ENCODE peak calls at places on chromosomes 2 and 18, in ten cellular contexts. X, L, J, R, C, F, N, Y, K and W are unnamed samples.

GRCh38 chr2:68569604-68570003 is 73.8 kb upstream of the PROKR1 start:
- DNase-seq in X (no peak), L (no peak), J (peak; percentile 27), R (no peak), C (peak; percentile 47), F (no peak), N (peak; percentile 40), Y (peak; percentile 62), K (no peak), W (no peak)

GRCh38 chr2:60839126-60839813 is 42.1 kb upstream of the REL start:
- DNase-seq in X (no peak), L (no peak), J (no peak), R (peak; percentile 34), C (no peak), F (no peak), N (no peak), Y (no peak), K (no peak), W (no peak)

GRCh38 chr2:231241755-231242507 is 43.5 kb downstream of the ARMC9 start:
- DNase-seq in X (no peak), L (no peak), J (no peak), R (no peak), C (peak; percentile 23), F (no peak), N (no peak), Y (no peak), K (no peak), W (no peak)

GRCh38 chr18:78561757-78562445 is 417.7 kb upstream of the SALL3 start:
- DNase-seq in X (no peak), L (no peak), J (no peak), R (no peak), C (no peak), F (no peak), N (no peak), Y (peak; percentile 20), K (no peak), W (no peak)

GRCh38 chr2:226673314-226673723 is 126.3 kb downstream of the IRS1 start:
- DNase-seq in X (no peak), L (no peak), J (peak; percentile 81), R (no peak), C (peak; percentile 91), F (peak; percentile 42), N (peak; percentile 83), Y (peak; percentile 96), K (no peak), W (no peak)

GRCh38 chr18:55124078-55124477 is 164.8 kb upstream of the CCDC68 start:
- DNase-seq in X (no peak), L (no peak), J (no peak), R (no peak), C (peak; percentile 38), F (no peak), N (no peak), Y (peak; percentile 72), K (no peak), W (no peak)

GRCh38 chr2:143717053-143717452 is 587.8 kb downstream of the ARHGAP15 start:
- DNase-seq in X (no peak), L (no peak), J (no peak), R (no peak), C (peak; percentile 33), F (no peak), N (no peak), Y (peak; percentile 9), K (no peak), W (no peak)

GRCh38 chr2:216083464-216084279 is 2.0 kb downstream of the TMEM169 start:
- DNase-seq in X (no peak), L (no peak), J (peak; percentile 88), R (peak; percentile 50), C (peak; percentile 78), F (no peak), N (no peak), Y (peak; percentile 98), K (no peak), W (no peak)

GRCh38 chr2:233352141-233352842 is 2.0 kb upstream of the DGKD start:
- DNase-seq in X (no peak), L (no peak), J (no peak), R (no peak), C (no peak), F (no peak), N (no peak), Y (no peak), K (no peak), W (no peak)

GRCh38 chr2:233353101-233353768 is 1.1 kb upstream of the DGKD start:
- DNase-seq in X (no peak), L (no peak), J (no peak), R (no peak), C (no peak), F (no peak), N (no peak), Y (no peak), K (peak; percentile 25), W (no peak)

GRCh38 chr2:233354500-233354924 is 218 bp downstream of the DGKD start:
- DNase-seq in X (no peak), L (no peak), J (no peak), R (no peak), C (no peak), F (no peak), N (no peak), Y (no peak), K (no peak), W (no peak)

GRCh38 chr2:233354971-233355574 is 779 bp downstream of the DGKD start:
- DNase-seq in X (peak; percentile 80), L (peak; percentile 65), J (peak; percentile 30), R (no peak), C (no peak), F (no peak), N (peak; percentile 33), Y (peak; percentile 27), K (peak; percentile 35), W (no peak)

DNA sequence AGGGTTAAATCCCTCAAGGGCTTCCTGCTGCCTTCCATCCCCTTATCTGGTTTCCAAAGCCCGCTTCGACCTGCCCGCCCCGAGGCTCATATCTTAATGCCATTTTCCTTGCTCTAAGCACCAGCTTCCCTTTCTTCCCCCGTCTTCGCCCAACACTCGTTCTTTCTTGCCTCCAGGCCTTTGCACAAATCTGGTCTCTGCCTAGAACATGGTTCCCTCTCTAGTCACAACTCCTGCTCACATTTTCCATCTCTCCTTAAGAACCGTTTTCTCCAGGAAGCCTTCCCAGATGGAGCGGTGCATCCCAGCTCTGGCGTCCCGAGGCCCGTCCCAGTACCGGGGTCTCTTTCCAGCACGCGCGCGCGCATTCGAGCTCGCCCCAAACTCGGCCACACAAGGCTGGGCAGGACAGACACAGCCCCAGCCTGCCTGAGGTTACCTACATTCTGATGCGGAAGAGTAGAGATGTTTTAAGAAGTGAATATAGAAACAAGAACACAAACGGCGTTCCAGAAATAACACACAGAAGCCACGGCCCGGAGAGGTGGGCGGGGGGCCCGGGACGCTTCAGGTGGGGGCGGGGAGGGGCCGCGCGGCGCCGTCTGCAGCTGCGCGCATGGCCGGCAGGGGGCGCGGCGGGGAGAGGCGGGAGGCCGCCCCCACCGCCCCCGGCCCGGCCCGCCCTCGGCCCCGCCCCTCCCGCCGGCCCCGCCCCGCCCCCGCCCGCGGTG is at the start of gene DGKD:
- DNase-seq in X (no peak), L (no peak), J (peak; percentile 9), R (peak; percentile 71), C (peak; percentile 64), F (no peak), N (peak; percentile 58), Y (peak; percentile 23), K (peak; percentile 54), W (no peak)
- TF ChIP-seq CTCF in X (no peak), L (no peak), J (no peak), R (peak; percentile 39), C (peak; percentile 8), F (peak; percentile 9), N (peak; percentile 30), Y (no peak), K (peak; percentile 35), W (peak; percentile 80)

GRCh38 chr2:63052411-63053234 is 2.0 kb downstream of the OTX1 start:
- DNase-seq in X (peak; percentile 72), L (no peak), J (no peak), R (peak; percentile 33), C (no peak), F (no peak), N (no peak), Y (no peak), K (no peak), W (no peak)

GRCh38 chr2:63050186-63050915 is at the start of gene OTX1:
- DNase-seq in X (peak; percentile 93), L (no peak), J (peak; percentile 86), R (peak; percentile 90), C (no peak), F (no peak), N (peak; percentile 87), Y (peak; percentile 30), K (no peak), W (no peak)

GRCh38 chr2:63049291-63050185 is 1.1 kb upstream of the OTX1 start:
- DNase-seq in X (no peak), L (no peak), J (no peak), R (peak; percentile 52), C (no peak), F (no peak), N (peak; percentile 7), Y (no peak), K (no peak), W (no peak)

GRCh38 chr2:63051795-63052333 is 1.2 kb downstream of the OTX1 start:
- DNase-seq in X (peak; percentile 72), L (no peak), J (no peak), R (peak; percentile 35), C (no peak), F (no peak), N (no peak), Y (no peak), K (no peak), W (no peak)

DNA sequence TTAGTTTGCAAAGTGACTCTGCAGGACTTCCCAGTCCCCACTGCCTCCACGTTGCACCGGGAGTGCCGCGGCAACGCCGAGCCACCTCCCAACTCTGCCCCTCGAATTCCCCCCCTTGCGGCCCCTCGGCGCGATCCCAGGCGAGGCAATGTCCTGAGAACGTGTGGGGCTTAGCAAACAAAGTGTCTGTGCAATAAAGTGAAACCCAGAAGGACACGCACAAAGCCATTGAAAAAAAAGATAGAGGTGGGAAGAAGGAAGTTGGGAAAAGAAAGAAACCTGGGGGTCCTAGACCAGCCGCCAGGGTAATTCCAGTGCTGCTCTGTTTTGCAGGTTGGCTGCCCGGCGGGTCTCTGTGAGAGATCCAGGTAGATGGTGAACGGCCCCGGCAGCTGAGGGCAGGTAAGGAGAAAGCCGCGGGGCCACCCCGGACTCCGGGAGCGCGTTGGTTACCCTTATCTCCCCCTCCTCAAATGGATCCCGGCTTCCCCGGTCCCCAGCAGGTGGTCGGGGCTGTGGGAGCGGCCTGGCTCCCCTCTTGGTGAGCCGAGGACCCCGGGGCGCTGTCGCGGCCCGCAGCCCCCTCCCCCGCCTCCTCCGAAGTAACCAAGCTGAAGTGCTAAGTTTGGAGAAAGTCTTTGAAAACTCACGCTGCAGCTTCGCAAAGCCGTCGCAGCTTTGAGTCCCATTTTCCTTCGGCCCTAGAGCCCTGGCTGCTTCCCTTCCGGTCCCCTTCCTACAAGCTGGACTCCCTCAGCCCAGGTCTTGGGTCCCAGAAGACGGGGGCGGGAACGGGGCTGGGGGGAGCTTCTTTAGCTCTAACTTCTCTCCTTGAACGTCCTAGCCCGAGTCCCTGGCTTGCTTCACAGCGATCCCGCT is 525 bp downstream of the OTX1 start:
- DNase-seq in X (peak; percentile 81), L (no peak), J (peak; percentile 12), R (peak; percentile 75), C (no peak), F (no peak), N (peak; percentile 11), Y (no peak), K (no peak), W (no peak)
- H3K27me3 ChIP-seq in X (no peaks in the 10 kb centered on the region), L (peaks cover 11% of the 10 kb centered on the region), J (no peaks in the 10 kb centered on the region), R (peaks cover 64% of the 10 kb centered on the region), C (peaks cover 100% of the 10 kb centered on the region), F (peaks cover 89% of the 10 kb centered on the region), N (no peaks in the 10 kb centered on the region), Y (peaks cover 72% of the 10 kb centered on the region), K (peaks cover 100% of the 10 kb centered on the region), W (no peaks in the 10 kb centered on the region)

GRCh38 chr18:50636366-50637057 is 76.6 kb downstream of the MAPK4 start:
- DNase-seq in X (no peak), L (no peak), J (no peak), R (no peak), C (no peak), F (no peak), N (no peak), Y (no peak), K (no peak), W (no peak)

GRCh38 chr18:50631831-50632285 is 72.0 kb downstream of the MAPK4 start:
- DNase-seq in X (no peak), L (no peak), J (no peak), R (no peak), C (no peak), F (no peak), N (no peak), Y (no peak), K (no peak), W (no peak)

GRCh38 chr18:50630895-50631294 is 71.0 kb downstream of the MAPK4 start:
- DNase-seq in X (no peak), L (no peak), J (no peak), R (no peak), C (no peak), F (no peak), N (no peak), Y (no peak), K (no peak), W (no peak)

GRCh38 chr18:50633992-50634391 is 74.1 kb downstream of the MAPK4 start:
- DNase-seq in X (no peak), L (no peak), J (no peak), R (no peak), C (no peak), F (no peak), N (no peak), Y (no peak), K (no peak), W (no peak)

GRCh38 chr18:50632895-50633515 is 73.1 kb downstream of the MAPK4 start:
- DNase-seq in X (no peak), L (no peak), J (no peak), R (no peak), C (no peak), F (no peak), N (no peak), Y (no peak), K (no peak), W (no peak)
- H3K9me3 ChIP-seq in X (no peaks in the 10 kb centered on the region), L (no peaks in the 10 kb centered on the region), J (no peaks in the 10 kb centered on the region), R (no peaks in the 10 kb centered on the region), C (no peaks in the 10 kb centered on the region), F (no peaks in the 10 kb centered on the region), N (no peaks in the 10 kb centered on the region), Y (no peaks in the 10 kb centered on the region), K (no peaks in the 10 kb centered on the region), W (no peaks in the 10 kb centered on the region)

DNA sequence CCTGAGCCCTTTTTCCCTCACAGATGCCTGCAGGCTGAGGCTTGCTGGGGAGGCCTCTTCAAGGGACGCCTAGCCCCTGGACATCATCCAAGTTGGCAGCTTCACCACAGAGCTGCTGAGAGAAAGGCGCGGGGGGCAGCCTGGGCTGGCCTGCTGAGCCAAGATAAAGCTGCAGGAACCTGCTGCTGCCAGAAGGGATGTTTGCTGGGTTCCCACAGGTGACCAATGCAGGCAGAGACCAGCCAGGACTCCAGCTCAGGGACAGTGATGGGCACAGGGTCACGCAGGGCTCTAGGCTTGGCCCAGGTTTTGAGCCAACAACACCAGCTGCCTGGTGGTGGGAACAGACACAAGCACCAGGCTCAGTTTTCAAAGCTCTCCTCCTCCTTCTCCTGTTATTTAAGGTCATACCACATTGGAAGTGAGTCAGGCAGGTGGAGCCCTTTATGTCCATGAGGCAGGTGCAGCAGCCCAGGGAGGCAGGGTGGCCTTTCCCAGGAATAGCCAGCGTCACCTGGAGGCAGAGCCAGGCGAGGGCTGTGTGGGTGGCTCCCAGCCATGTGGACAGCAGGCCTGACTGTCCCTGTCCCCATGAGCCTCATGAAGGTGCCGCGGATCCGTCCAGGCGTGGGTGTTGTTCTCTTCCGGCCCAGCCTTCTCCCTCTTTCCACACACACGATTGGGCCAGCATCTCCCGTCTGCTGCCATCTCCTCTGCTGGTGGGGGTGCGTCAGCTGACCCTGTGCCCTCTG is 515.5 kb upstream of the MYT1L start:
- DNase-seq in X (peak; percentile 95), L (no peak), J (peak; percentile 5), R (no peak), C (no peak), F (no peak), N (peak; percentile 41), Y (no peak), K (peak; percentile 62), W (no peak)
- TF ChIP-seq CTCF in X (no peak), L (no peak), J (no peak), R (no peak), C (no peak), F (no peak), N (no peak), Y (no peak), K (peak; percentile 26), W (no peak)